ENCODE peak calls at places on chromosomes 4 and X, in six cellular contexts. One of them, this sample, is unnamed.

GRCh38 chrX:11446951-11447350 is 153.7 kb downstream of the AMELX start:
- DNase-seq in HT-29: no peak
- DNase-seq in AG04449: no peak
- DNase-seq in RKO: no peak
- DNase-seq in stimulated activated CD8-positive, alpha-beta memory T cell treated with anti-CD3 and anti-CD28 coated beads, Interleukin-2, amount 100 ng/mL, for 1 hour: no peak
- DNase-seq in HFFc6: no peak
- DNase-seq in this sample: no peak

GRCh38 chr4:107548211-107548905 is 171.7 kb downstream of the PAPSS1 start:
- DNase-seq in HT-29: peak; percentile 59
- DNase-seq in AG04449: no peak
- DNase-seq in RKO: no peak
- DNase-seq in stimulated activated CD8-positive, alpha-beta memory T cell treated with anti-CD3 and anti-CD28 coated beads, Interleukin-2, amount 100 ng/mL, for 1 hour: no peak
- DNase-seq in HFFc6: peak; percentile 1
- DNase-seq in this sample: no peak

GRCh38 chr4:136025540-136025939 is 1506.8 kb downstream of the PCDH18 start:
- DNase-seq in HT-29: no peak
- DNase-seq in AG04449: no peak
- DNase-seq in RKO: no peak
- DNase-seq in stimulated activated CD8-positive, alpha-beta memory T cell treated with anti-CD3 and anti-CD28 coated beads, Interleukin-2, amount 100 ng/mL, for 1 hour: no peak
- DNase-seq in HFFc6: no peak
- DNase-seq in this sample: no peak

GRCh38 chr4:185134176-185134869 is 8.7 kb upstream of the SLC25A4 start:
- DNase-seq in HT-29: peak; percentile 57
- DNase-seq in AG04449: no peak
- DNase-seq in RKO: peak; percentile 64
- DNase-seq in stimulated activated CD8-positive, alpha-beta memory T cell treated with anti-CD3 and anti-CD28 coated beads, Interleukin-2, amount 100 ng/mL, for 1 hour: no peak
- DNase-seq in HFFc6: peak; percentile 51
- DNase-seq in this sample: no peak

GRCh38 chrX:7690842-7691241 is 152.1 kb upstream of the VCX start:
- DNase-seq in HT-29: no peak
- DNase-seq in AG04449: no peak
- DNase-seq in RKO: no peak
- DNase-seq in stimulated activated CD8-positive, alpha-beta memory T cell treated with anti-CD3 and anti-CD28 coated beads, Interleukin-2, amount 100 ng/mL, for 1 hour: no peak
- DNase-seq in HFFc6: no peak
- DNase-seq in this sample: no peak

GRCh38 chr4:89800012-89800516 is 36.9 kb downstream of the SNCA start:
- DNase-seq in HT-29: peak; percentile 17
- DNase-seq in AG04449: no peak
- DNase-seq in RKO: no peak
- DNase-seq in stimulated activated CD8-positive, alpha-beta memory T cell treated with anti-CD3 and anti-CD28 coated beads, Interleukin-2, amount 100 ng/mL, for 1 hour: no peak
- DNase-seq in HFFc6: peak; percentile 55
- DNase-seq in this sample: no peak

GRCh38 chr4:681736-682451 is 7.1 kb downstream of the SLC49A3 start:
- DNase-seq in HT-29: peak; percentile 49
- DNase-seq in AG04449: no peak
- DNase-seq in RKO: no peak
- DNase-seq in stimulated activated CD8-positive, alpha-beta memory T cell treated with anti-CD3 and anti-CD28 coated beads, Interleukin-2, amount 100 ng/mL, for 1 hour: no peak
- DNase-seq in HFFc6: no peak
- DNase-seq in this sample: no peak

GRCh38 chrX:136711147-136711546 is 63.2 kb downstream of the CD40LG start:
- DNase-seq in HT-29: peak; percentile 29
- DNase-seq in AG04449: no peak
- DNase-seq in RKO: peak; percentile 22
- DNase-seq in stimulated activated CD8-positive, alpha-beta memory T cell treated with anti-CD3 and anti-CD28 coated beads, Interleukin-2, amount 100 ng/mL, for 1 hour: no peak
- DNase-seq in HFFc6: peak; percentile 27
- DNase-seq in this sample: no peak

GRCh38 chr4:173014113-173014558 is 154.5 kb upstream of the GALNT7 start:
- DNase-seq in HT-29: no peak
- DNase-seq in AG04449: no peak
- DNase-seq in RKO: peak; percentile 68
- DNase-seq in stimulated activated CD8-positive, alpha-beta memory T cell treated with anti-CD3 and anti-CD28 coated beads, Interleukin-2, amount 100 ng/mL, for 1 hour: no peak
- DNase-seq in HFFc6: peak; percentile 37
- DNase-seq in this sample: no peak

GRCh38 chr4:73187325-73187724 is 71.3 kb downstream of the ANKRD17 start:
- DNase-seq in HT-29: no peak
- DNase-seq in AG04449: no peak
- DNase-seq in RKO: peak; percentile 60
- DNase-seq in stimulated activated CD8-positive, alpha-beta memory T cell treated with anti-CD3 and anti-CD28 coated beads, Interleukin-2, amount 100 ng/mL, for 1 hour: no peak
- DNase-seq in HFFc6: no peak
- DNase-seq in this sample: no peak

GRCh38 chr4:182179105-182179504 is 64.1 kb upstream of the TENM3 start:
- DNase-seq in HT-29: no peak
- DNase-seq in AG04449: no peak
- DNase-seq in RKO: peak; percentile 20
- DNase-seq in stimulated activated CD8-positive, alpha-beta memory T cell treated with anti-CD3 and anti-CD28 coated beads, Interleukin-2, amount 100 ng/mL, for 1 hour: no peak
- DNase-seq in HFFc6: peak; percentile 9
- DNase-seq in this sample: no peak

GRCh38 chr4:186651624-186652023 is 72.0 kb downstream of the FAT1 start:
- DNase-seq in HT-29: no peak
- DNase-seq in AG04449: no peak
- DNase-seq in RKO: no peak
- DNase-seq in stimulated activated CD8-positive, alpha-beta memory T cell treated with anti-CD3 and anti-CD28 coated beads, Interleukin-2, amount 100 ng/mL, for 1 hour: no peak
- DNase-seq in HFFc6: no peak
- DNase-seq in this sample: no peak

GRCh38 chr4:17313194-17313593 is 198.7 kb downstream of the QDPR start:
- DNase-seq in HT-29: no peak
- DNase-seq in AG04449: no peak
- DNase-seq in RKO: no peak
- DNase-seq in stimulated activated CD8-positive, alpha-beta memory T cell treated with anti-CD3 and anti-CD28 coated beads, Interleukin-2, amount 100 ng/mL, for 1 hour: no peak
- DNase-seq in HFFc6: no peak
- DNase-seq in this sample: no peak

GRCh38 chr4:88659890-88660208 is 37.8 kb downstream of the NAP1L5 start:
- DNase-seq in HT-29: no peak
- DNase-seq in AG04449: no peak
- DNase-seq in RKO: no peak
- DNase-seq in stimulated activated CD8-positive, alpha-beta memory T cell treated with anti-CD3 and anti-CD28 coated beads, Interleukin-2, amount 100 ng/mL, for 1 hour: no peak
- DNase-seq in HFFc6: no peak
- DNase-seq in this sample: no peak

GRCh38 chr4:128819082-128819742 is 9.7 kb downstream of the JADE1 start:
- DNase-seq in HT-29: no peak
- DNase-seq in AG04449: no peak
- DNase-seq in RKO: no peak
- DNase-seq in stimulated activated CD8-positive, alpha-beta memory T cell treated with anti-CD3 and anti-CD28 coated beads, Interleukin-2, amount 100 ng/mL, for 1 hour: no peak
- DNase-seq in HFFc6: no peak
- DNase-seq in this sample: no peak

GRCh38 chrX:129565046-129565649 is 25.1 kb downstream of the OCRL start:
- DNase-seq in HT-29: no peak
- DNase-seq in AG04449: no peak
- DNase-seq in RKO: no peak
- DNase-seq in stimulated activated CD8-positive, alpha-beta memory T cell treated with anti-CD3 and anti-CD28 coated beads, Interleukin-2, amount 100 ng/mL, for 1 hour: no peak
- DNase-seq in HFFc6: no peak
- DNase-seq in this sample: no peak

GRCh38 chr4:97498875-97499274 is 644.4 kb downstream of the STPG2 start:
- DNase-seq in HT-29: no peak
- DNase-seq in AG04449: no peak
- DNase-seq in RKO: peak; percentile 9
- DNase-seq in stimulated activated CD8-positive, alpha-beta memory T cell treated with anti-CD3 and anti-CD28 coated beads, Interleukin-2, amount 100 ng/mL, for 1 hour: no peak
- DNase-seq in HFFc6: no peak
- DNase-seq in this sample: no peak

GRCh38 chr4:182193261-182193660 is 49.9 kb upstream of the TENM3 start:
- DNase-seq in HT-29: no peak
- DNase-seq in AG04449: no peak
- DNase-seq in RKO: no peak
- DNase-seq in stimulated activated CD8-positive, alpha-beta memory T cell treated with anti-CD3 and anti-CD28 coated beads, Interleukin-2, amount 100 ng/mL, for 1 hour: no peak
- DNase-seq in HFFc6: no peak
- DNase-seq in this sample: no peak

This sample was measured in activated naive CD4-positive, alpha-beta T cell.